ENCODE peak calls at places on chromosome 11, in four cellular contexts. One of them, this sample, is unnamed.
A peak's percentile ranks its signal among the peaks of the same experiment; 100 is the strongest.

GRCh38 chr11:78400116-78400515 is 17.5 kb downstream of the GAB2 start:
- DNase-seq in esophagus squamous epithelium: no peak
- DNase-seq in AG04450: no peak
- DNase-seq in ovary: no peak
- DNase-seq in this sample: no peak

GRCh38 chr11:33751878-33752277 is 15.7 kb upstream of the CD59 start:
- DNase-seq in esophagus squamous epithelium: no peak
- DNase-seq in ovary: no peak
- DNase-seq in AG04450: no peak
- DNase-seq in this sample: no peak

GRCh38 chr11:46668480-46669085 is 31.8 kb downstream of the ARHGAP1 start:
- DNase-seq in AG04450: no peak
- DNase-seq in ovary: no peak
- DNase-seq in esophagus squamous epithelium: no peak
- DNase-seq in this sample: no peak

GRCh38 chr11:3832816-3833215 is 7.9 kb downstream of the RHOG start:
- DNase-seq in esophagus squamous epithelium: no peak
- DNase-seq in AG04450: no peak
- DNase-seq in ovary: no peak
- DNase-seq in this sample: no peak

GRCh38 chr11:130706572-130706971 is 209.7 kb downstream of the SNX19 start:
- DNase-seq in esophagus squamous epithelium: no peak
- DNase-seq in AG04450: no peak
- DNase-seq in ovary: no peak
- DNase-seq in this sample: no peak

GRCh38 chr11:113593698-113594308 is 112.3 kb downstream of the TMPRSS5 start:
- DNase-seq in esophagus squamous epithelium: no peak
- DNase-seq in ovary: no peak
- DNase-seq in AG04450: no peak
- DNase-seq in this sample: no peak

GRCh38 chr11:69274531-69275016 is 19.4 kb upstream of the MYEOV start:
- DNase-seq in ovary: no peak
- DNase-seq in esophagus squamous epithelium: no peak
- DNase-seq in AG04450: no peak
- DNase-seq in this sample: no peak

GRCh38 chr11:57662893-57663292 is 5.0 kb upstream of the ZDHHC5 start:
- DNase-seq in esophagus squamous epithelium: no peak
- DNase-seq in ovary: no peak
- DNase-seq in AG04450: no peak
- DNase-seq in this sample: no peak

GRCh38 chr11:108873938-108874337 is 209.1 kb downstream of the DDX10 start:
- DNase-seq in AG04450: no peak
- DNase-seq in ovary: no peak
- DNase-seq in esophagus squamous epithelium: no peak
- DNase-seq in this sample: no peak

GRCh38 chr11:13183826-13184196 is 93.8 kb upstream of the BMAL1 start:
- DNase-seq in AG04450: no peak
- DNase-seq in esophagus squamous epithelium: no peak
- DNase-seq in ovary: no peak
- DNase-seq in this sample: no peak
- TF ChIP-seq CTCF in AG04450: no peak
- TF ChIP-seq CTCF in esophagus squamous epithelium: no peak
- TF ChIP-seq CTCF in ovary: no peak
- TF ChIP-seq CTCF in this sample: no peak

GRCh38 chr11:2131371-2132228 is 7.6 kb downstream of the IGF2 start:
- DNase-seq in AG04450: no peak
- DNase-seq in esophagus squamous epithelium: no peak
- DNase-seq in ovary: no peak
- DNase-seq in this sample: no peak
- H3K27me3 ChIP-seq in AG04450: peaks cover 9% of the 10 kb centered on the region
- H3K27me3 ChIP-seq in esophagus squamous epithelium: peaks cover 93% of the 10 kb centered on the region
- H3K27me3 ChIP-seq in ovary: no peaks in the 10 kb centered on the region
- H3K27me3 ChIP-seq in this sample: peaks cover 22% of the 10 kb centered on the region

GRCh38 chr11:125407046-125407445 is 89.0 kb downstream of the FEZ1 start:
- DNase-seq in esophagus squamous epithelium: no peak
- DNase-seq in AG04450: no peak
- DNase-seq in ovary: no peak
- DNase-seq in this sample: no peak
- TF ChIP-seq CTCF in esophagus squamous epithelium: no peak
- TF ChIP-seq CTCF in AG04450: no peak
- TF ChIP-seq CTCF in ovary: no peak
- TF ChIP-seq CTCF in this sample: no peak

DNA sequence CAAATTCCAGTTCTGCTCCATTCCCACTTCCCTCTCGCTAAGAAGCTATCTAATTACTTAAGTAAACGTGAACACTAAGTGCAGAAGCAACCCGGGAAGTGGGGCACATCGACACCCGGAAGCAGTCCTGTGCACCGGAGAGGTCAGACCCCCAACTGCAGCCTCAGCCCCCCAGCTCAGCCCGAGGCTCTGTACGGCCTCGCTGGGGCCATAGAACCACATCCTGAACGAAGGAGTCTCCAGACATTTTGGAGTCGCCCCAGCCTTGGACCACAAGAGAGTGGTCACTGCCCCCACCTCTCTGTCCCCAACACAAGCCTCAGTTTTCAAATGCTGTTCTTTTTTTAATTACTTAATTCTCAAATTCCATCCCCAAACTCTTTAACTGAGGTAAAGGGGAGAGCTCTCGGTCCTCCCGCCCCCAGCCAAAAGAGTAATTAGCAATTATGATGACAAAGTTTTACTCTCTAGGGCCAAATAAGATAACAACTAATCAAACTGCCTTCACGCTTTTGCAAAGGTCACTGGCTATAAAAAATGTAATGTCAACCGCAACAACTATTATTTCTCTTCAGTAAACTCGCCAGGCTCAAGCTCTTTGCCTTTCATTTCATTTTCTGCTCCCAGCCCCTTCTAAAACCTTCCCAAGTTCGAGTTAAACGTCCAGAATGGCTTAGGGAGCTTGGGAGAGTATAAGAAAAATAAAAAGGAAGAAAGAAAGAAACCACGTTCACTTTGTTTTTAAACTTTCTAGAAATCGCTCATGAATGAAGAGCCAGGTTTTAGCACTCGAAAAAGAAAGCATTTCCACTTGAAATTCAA is 2.2 kb downstream of the PAX6 start:
- DNase-seq in ovary: no peak
- DNase-seq in AG04450: no peak
- DNase-seq in esophagus squamous epithelium: no peak
- DNase-seq in this sample: no peak
- H3K27me3 ChIP-seq in ovary: peaks cover 3% of the 10 kb centered on the region
- H3K27me3 ChIP-seq in AG04450: peaks cover 97% of the 10 kb centered on the region
- H3K27me3 ChIP-seq in esophagus squamous epithelium: peaks cover 100% of the 10 kb centered on the region
- H3K27me3 ChIP-seq in this sample: peaks cover 92% of the 10 kb centered on the region

GRCh38 chr11:127018683-127019279 is 18.2 kb upstream of the KIRREL3 start:
- DNase-seq in ovary: no peak
- DNase-seq in AG04450: no peak
- DNase-seq in esophagus squamous epithelium: no peak
- DNase-seq in this sample: no peak

GRCh38 chr11:127013550-127013949 is 13.0 kb upstream of the KIRREL3 start:
- DNase-seq in ovary: no peak
- DNase-seq in AG04450: no peak
- DNase-seq in esophagus squamous epithelium: no peak
- DNase-seq in this sample: no peak

DNA sequence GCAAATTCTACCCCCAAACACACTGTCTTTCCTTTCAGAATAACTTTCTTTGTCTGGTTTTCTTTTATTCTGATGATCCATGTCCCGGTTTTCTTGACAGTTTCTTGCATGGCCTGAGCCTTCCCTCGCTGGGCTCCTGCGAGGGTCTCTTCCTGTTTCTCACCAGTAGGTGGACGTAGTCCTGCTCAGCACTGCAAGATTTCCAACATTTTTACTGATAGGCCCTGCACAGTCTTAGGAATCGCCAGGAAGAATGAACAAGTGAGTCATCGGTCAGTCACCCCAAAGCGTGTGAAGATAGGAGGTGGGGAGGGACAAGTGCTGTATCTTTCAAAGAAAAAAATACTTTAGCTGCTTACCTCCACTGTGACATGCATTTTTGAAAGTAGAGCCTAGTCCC is 16.9 kb upstream of the KIRREL3 start:
- DNase-seq in ovary: no peak
- DNase-seq in esophagus squamous epithelium: no peak
- DNase-seq in AG04450: peak; percentile 60
- DNase-seq in this sample: no peak
- TF ChIP-seq CTCF in ovary: no peak
- TF ChIP-seq CTCF in esophagus squamous epithelium: no peak
- TF ChIP-seq CTCF in AG04450: peak; percentile 74
- TF ChIP-seq CTCF in this sample: no peak

GRCh38 chr11:44913502-44913901 is 37.2 kb downstream of the TP53I11 start:
- DNase-seq in esophagus squamous epithelium: no peak
- DNase-seq in AG04450: no peak
- DNase-seq in ovary: no peak
- DNase-seq in this sample: no peak
- H3K27me3 ChIP-seq in esophagus squamous epithelium: peaks cover 5% of the 10 kb centered on the region
- H3K27me3 ChIP-seq in AG04450: peaks cover 24% of the 10 kb centered on the region
- H3K27me3 ChIP-seq in ovary: no peaks in the 10 kb centered on the region
- H3K27me3 ChIP-seq in this sample: no peaks in the 10 kb centered on the region

DNA sequence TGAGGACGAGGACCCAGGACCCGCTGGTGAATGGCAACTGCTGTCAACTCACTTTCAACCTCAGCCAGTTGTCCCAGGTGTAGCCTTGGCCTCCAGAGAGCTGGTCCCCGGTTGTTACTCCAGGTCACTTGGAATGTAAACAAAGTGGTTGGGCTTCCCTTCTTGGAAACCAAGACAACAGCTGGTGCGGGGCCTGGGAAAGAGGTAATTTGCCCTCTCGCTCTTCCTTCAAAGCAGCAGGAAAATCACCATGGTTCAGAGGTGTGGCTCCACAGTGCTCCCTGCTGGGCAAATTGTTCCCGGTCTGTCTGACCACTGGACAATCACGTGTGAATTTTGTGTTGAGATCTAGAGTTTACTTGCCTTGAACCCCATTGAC is 15.0 kb downstream of the SLC1A2 start:
- DNase-seq in esophagus squamous epithelium: no peak
- DNase-seq in ovary: no peak
- DNase-seq in AG04450: no peak
- DNase-seq in this sample: no peak
- TF ChIP-seq CTCF in esophagus squamous epithelium: peak; percentile 41
- TF ChIP-seq CTCF in ovary: no peak
- TF ChIP-seq CTCF in AG04450: peak; percentile 54
- TF ChIP-seq CTCF in this sample: peak; percentile 33

GRCh38 chr11:129704831-129705230 is 110.8 kb upstream of the TMEM45B start:
- DNase-seq in esophagus squamous epithelium: no peak
- DNase-seq in AG04450: no peak
- DNase-seq in ovary: no peak
- DNase-seq in this sample: no peak

GRCh38 chr11:129701706-129702105 is 113.9 kb upstream of the TMEM45B start:
- DNase-seq in esophagus squamous epithelium: no peak
- DNase-seq in ovary: no peak
- DNase-seq in AG04450: no peak
- DNase-seq in this sample: no peak

GRCh38 chr11:129700701-129701100 is 114.9 kb upstream of the TMEM45B start:
- DNase-seq in ovary: no peak
- DNase-seq in AG04450: no peak
- DNase-seq in esophagus squamous epithelium: no peak
- DNase-seq in this sample: no peak

GRCh38 chr11:129703846-129704245 is 111.8 kb upstream of the TMEM45B start:
- DNase-seq in ovary: no peak
- DNase-seq in AG04450: no peak
- DNase-seq in esophagus squamous epithelium: no peak
- DNase-seq in this sample: no peak

DNA sequence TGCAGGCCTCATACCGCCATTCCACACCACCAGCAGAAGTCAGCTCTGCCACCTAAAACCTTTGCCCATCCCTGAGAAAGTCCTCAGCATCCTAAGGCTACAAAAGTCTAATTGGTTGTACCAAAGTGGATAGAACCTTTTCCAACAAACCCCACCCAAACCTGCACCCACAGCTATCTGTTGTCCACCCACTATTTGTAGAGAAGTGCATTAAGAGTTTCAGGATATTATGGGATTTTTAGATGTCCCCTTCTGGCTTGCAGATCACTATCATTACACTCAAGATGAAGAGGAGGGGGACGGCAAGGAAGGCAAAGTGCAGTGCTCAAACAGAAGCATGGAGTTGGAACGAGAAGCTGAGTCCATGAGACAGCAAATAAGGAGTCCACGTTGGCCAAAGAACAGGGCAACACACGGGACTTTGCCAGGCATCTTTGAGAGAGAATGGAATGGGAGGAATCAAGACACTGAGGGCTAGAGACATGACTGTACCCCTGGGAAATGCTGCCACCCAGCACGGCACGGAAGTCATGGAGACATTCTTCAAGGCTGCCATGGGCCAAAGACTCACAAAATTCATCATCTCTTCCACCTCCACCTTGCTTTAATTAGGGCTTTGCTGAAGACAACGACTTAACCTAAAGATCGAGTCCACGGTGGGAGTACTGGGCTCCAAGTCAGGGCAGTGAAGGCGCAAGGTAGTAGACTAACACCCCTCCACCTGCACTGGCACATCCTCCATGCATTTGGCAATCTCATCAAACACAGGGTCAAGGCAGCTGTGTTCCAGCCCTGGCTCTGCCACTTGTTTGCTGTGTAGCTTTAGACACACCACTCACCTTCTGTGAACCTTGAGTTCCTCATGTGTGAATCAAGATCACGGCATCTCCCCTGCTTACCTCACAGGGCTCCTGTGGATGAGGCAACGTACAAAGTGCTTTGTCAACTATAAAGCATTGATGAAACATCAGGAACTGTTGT is 112.9 kb upstream of the TMEM45B start:
- DNase-seq in esophagus squamous epithelium: no peak
- DNase-seq in AG04450: no peak
- DNase-seq in ovary: no peak
- DNase-seq in this sample: no peak
- H3K27me3 ChIP-seq in esophagus squamous epithelium: no peaks in the 10 kb centered on the region
- H3K27me3 ChIP-seq in AG04450: peaks cover 6% of the 10 kb centered on the region
- H3K27me3 ChIP-seq in ovary: no peaks in the 10 kb centered on the region
- H3K27me3 ChIP-seq in this sample: no peaks in the 10 kb centered on the region

This sample was measured in adrenal gland.